ENCODE peak calls at places on chromosomes 11 and 22, in seven cellular contexts. C is MM.1S, U is hepatocyte, R is HCT116, W is GM23248, O is PC-3, N is GM23338. H is an unnamed sample.

GRCh38 chr22:48075604-48076400 is 1313.4 kb downstream of the TBC1D22A start:
- DNase-seq in C (no peak), U (no peak), R (no peak), W (no peak), O (no peak), N (no peak), H (no peak)

GRCh38 chr22:37046589-37046988 is 5.0 kb upstream of the KCTD17 start:
- DNase-seq in C (no peak), U (no peak), R (no peak), W (no peak), O (no peak), N (no peak), H (no peak)

GRCh38 chr11:65132988-65133700 is 1.2 kb downstream of the SYVN1 start:
- DNase-seq in C (peak; percentile 89), U (peak; percentile 85), R (peak; percentile 64), W (peak; percentile 51), O (peak; percentile 73), N (peak; percentile 82), H (peak; percentile 82)

GRCh38 chr11:93942176-93942575 is 79.0 kb upstream of the HEPHL1 start:
- DNase-seq in C (no peak), U (no peak), R (no peak), W (no peak), O (no peak), N (no peak), H (no peak)

GRCh38 chr11:18727499-18728236 is 1.7 kb upstream of the IGSF22 start:
- DNase-seq in C (peak; percentile 28), U (peak; percentile 61), R (peak; percentile 35), W (peak; percentile 64), O (peak; percentile 63), N (peak; percentile 84), H (peak; percentile 35)

GRCh38 chr22:36455571-36456458 is 25.6 kb downstream of the TXN2 start:
- DNase-seq in C (no peak), U (peak; percentile 27), R (no peak), W (no peak), O (no peak), N (no peak), H (peak; percentile 30)

GRCh38 chr11:6771926-6772898 is at the start of gene OR2AG2:
- DNase-seq in C (peak; percentile 61), U (no peak), R (no peak), W (no peak), O (no peak), N (no peak), H (no peak)

GRCh38 chr11:25943777-25944661 is 387.9 kb upstream of the ANO3 start:
- DNase-seq in C (no peak), U (peak; percentile 5), R (no peak), W (no peak), O (no peak), N (no peak), H (no peak)

GRCh38 chr11:57568330-57568766 is 876 bp upstream of the UBE2L6 start:
- DNase-seq in C (peak; percentile 85), U (peak; percentile 91), R (peak; percentile 56), W (no peak), O (peak; percentile 87), N (peak; percentile 93), H (peak; percentile 47)

GRCh38 chr11:114064216-114064615 is 4.7 kb downstream of the ZBTB16 start:
- DNase-seq in C (no peak), U (no peak), R (no peak), W (no peak), O (no peak), N (no peak), H (no peak)

GRCh38 chr11:103110406-103110805 is 1.2 kb downstream of the DYNC2H1 start:
- DNase-seq in C (no peak), U (peak; percentile 11), R (no peak), W (peak; percentile 80), O (peak; percentile 60), N (no peak), H (no peak)

GRCh38 chr11:88281317-88281712 is 56.2 kb downstream of the CTSC start:
- DNase-seq in C (no peak), U (no peak), R (no peak), W (peak; percentile 25), O (peak; percentile 44), N (no peak), H (no peak)

GRCh38 chr11:59267738-59268475 is 55.2 kb upstream of the MPEG1 start:
- DNase-seq in C (no peak), U (no peak), R (no peak), W (no peak), O (peak; percentile 62), N (no peak), H (peak; percentile 97)

GRCh38 chr22:26656896-26657851 is at the start of gene MIAT:
- DNase-seq in C (peak; percentile 79), U (peak; percentile 33), R (no peak), W (peak; percentile 64), O (no peak), N (peak; percentile 90), H (no peak)
- TF ChIP-seq EZH2 in C (no peak), U (peak; percentile 92), R (no peak), W (peak; percentile 85), O (no peak), N (no peak), H (no peak)

GRCh38 chr11:1392561-1392960 is 2.8 kb downstream of the BRSK2 start:
- DNase-seq in C (no peak), U (no peak), R (no peak), W (no peak), O (no peak), N (no peak), H (no peak)

GRCh38 chr11:1389932-1390587 is at the start of gene BRSK2:
- DNase-seq in C (no peak), U (peak; percentile 59), R (no peak), W (peak; percentile 18), O (no peak), N (peak; percentile 51), H (no peak)

GRCh38 chr11:1392111-1392510 is 2.4 kb downstream of the BRSK2 start:
- DNase-seq in C (no peak), U (no peak), R (no peak), W (no peak), O (no peak), N (no peak), H (no peak)

GRCh38 chr11:1390603-1391164 is 950 bp downstream of the BRSK2 start:
- DNase-seq in C (no peak), U (peak; percentile 71), R (no peak), W (peak; percentile 55), O (no peak), N (peak; percentile 65), H (no peak)

DNA sequence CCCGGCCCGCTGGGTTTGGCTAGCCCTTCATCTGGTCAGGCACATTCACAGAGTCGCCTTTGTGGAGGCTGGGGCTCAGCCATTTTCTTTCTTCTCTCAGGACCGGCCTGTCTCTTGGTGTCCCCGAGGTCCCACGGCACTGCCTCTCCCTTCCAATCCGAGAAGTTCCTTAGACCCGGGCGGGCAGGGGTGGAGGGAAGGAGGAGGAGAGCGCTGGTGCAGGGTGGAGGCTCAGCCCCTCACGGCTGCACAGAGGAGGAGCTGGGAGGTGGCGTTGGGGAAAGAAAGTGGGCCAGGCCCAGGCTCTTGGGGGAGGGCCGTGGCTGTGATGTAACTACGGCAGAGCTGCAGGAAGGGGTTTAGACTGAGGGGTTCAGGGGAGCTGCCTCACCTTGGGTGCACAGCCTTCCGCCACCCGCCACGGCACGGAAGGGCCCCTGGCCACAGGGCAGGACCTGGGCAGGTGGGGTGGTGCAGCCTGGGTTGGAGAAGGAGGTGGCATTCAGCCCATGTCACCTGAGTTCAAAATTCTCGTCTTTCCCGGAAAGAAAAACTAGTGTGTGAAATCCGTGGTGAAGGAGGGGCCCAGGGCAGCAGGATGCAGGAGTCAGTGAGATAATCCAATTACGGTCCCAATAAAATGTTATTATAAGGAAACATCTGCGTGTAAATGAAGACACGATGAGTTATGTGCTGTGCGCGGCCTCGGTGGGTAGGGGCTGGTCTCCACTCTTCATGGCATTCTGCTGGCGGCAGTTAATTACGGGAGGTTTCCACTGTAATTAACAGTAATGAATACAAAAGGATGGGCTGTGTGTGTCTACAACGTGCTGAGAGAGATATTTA is 1.7 kb downstream of the BRSK2 start:
- DNase-seq in C (no peak), U (no peak), R (no peak), W (no peak), O (no peak), N (peak; percentile 69), H (no peak)
- H3K27ac ChIP-seq in C (no peak overlapping the region), U (no peak overlapping the region), R (peak overlapping the region; percentile 43), W (no peak overlapping the region), O (no peak overlapping the region), N (no peak overlapping the region), H (no peak overlapping the region)

DNA sequence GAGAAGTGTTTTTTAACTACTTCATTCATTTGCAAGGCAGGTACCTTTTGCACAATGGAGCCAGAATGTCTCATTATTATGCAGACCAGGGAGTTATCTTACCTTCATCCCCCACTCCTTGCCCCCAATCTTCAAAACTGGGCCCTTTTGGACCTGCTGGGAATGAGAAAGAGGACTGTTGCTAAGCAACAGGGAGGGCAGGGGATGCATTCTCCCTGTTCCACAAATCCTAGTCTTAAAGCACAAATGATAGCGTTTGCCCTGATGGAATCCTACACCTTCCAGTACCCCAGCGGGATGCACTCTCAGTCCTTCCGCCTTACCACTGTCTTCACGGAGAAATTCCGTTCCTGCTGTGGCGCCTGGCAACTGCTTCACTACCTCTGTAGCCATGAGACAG is 4.1 kb upstream of the KCNJ1 start:
- DNase-seq in C (no peak), U (no peak), R (no peak), W (no peak), O (no peak), N (peak; percentile 79), H (no peak)
- H3K9me2 ChIP-seq in C (no peaks in the 10 kb centered on the region), U (no peaks in the 10 kb centered on the region), R (no peaks in the 10 kb centered on the region), W (no peaks in the 10 kb centered on the region), O (no peaks in the 10 kb centered on the region), N (peaks cover 13% of the 10 kb centered on the region), H (no peaks in the 10 kb centered on the region)

DNA sequence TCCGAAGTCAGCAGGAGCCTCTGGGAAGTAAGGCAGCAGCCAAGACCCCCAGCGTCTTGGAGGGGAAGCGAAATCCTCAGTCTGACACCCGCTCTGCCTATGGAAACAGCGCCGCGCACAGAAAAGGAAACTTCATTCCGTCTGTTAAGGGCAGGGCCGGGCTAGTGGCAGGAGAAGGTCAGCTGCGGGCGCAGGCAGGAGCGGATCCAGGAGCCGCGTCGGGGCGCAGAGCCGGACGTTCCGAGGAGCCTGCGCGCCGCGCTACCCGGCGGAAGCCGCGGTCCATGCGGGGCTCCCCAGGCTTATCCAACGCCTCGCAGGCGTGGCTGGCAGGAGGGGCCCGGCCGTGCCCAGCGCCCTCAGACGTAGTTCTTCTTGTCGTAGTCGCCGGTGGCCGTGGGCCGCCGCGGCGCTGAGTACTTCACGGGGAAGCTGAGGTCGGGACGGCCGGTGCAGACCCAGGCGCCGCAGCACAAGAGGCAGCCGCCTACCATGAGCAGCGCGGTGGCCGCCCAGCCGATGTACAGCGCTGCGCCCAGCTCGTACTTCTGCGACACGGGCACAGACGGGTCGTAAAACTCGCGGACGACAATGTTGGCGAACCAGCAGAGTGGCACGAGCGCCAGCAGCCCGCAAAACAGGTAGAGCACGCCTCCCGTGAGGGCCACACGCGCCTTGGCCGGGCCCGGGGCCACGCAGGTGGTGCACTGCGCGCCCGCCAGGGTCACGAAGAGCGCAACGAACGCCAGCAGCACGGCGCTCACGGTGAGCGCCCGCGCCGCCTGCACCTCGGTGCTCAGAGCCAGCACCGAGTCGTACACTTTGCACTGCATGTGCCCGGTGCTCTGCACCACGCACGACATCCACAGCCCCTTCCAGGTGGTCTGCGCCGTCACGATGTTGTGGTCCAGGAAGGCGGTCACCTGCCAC is 705 bp downstream of the CLDN5 start:
- DNase-seq in C (no peak), U (no peak), R (no peak), W (peak; percentile 44), O (no peak), N (peak; percentile 86), H (no peak)
- TF ChIP-seq EZH2 in C (no peak), U (no peak), R (no peak), W (no peak), O (no peak), N (peak; percentile 23), H (no peak)